ENCODE peak calls at places on chromosomes 2 and 18, in four cellular contexts. One of them, this sample, is unnamed. For H3K4me1, the result is how much of the 10 kb centered on the place peaks cover.

GRCh38 chr2:45711224-45711623 is 59.7 kb downstream of the PRKCE start:
- DNase-seq in A549: no peak
- DNase-seq in thyroid gland: no peak
- DNase-seq in Peyer's patch: no peak
- DNase-seq in this sample: no peak

GRCh38 chr2:224111576-224111975 is 72.5 kb upstream of the SERPINE2 start:
- DNase-seq in Peyer's patch: no peak
- DNase-seq in thyroid gland: no peak
- DNase-seq in A549: peak
- DNase-seq in this sample: no peak

GRCh38 chr2:120673571-120674061 is 62.1 kb upstream of the GLI2 start:
- DNase-seq in thyroid gland: no peak
- DNase-seq in A549: no peak
- DNase-seq in Peyer's patch: no peak
- DNase-seq in this sample: no peak

GRCh38 chr2:40227200-40227599 is 224.7 kb downstream of the SLC8A1 start:
- DNase-seq in thyroid gland: no peak
- DNase-seq in Peyer's patch: no peak
- DNase-seq in A549: no peak
- DNase-seq in this sample: no peak

GRCh38 chr2:80496770-80497169 is 192.2 kb upstream of the LRRTM1 start:
- DNase-seq in thyroid gland: no peak
- DNase-seq in A549: no peak
- DNase-seq in Peyer's patch: no peak
- DNase-seq in this sample: no peak

GRCh38 chr18:8776013-8776515 is 70.7 kb downstream of the MTCL1 start:
- DNase-seq in Peyer's patch: no peak
- DNase-seq in thyroid gland: no peak
- DNase-seq in A549: no peak
- DNase-seq in this sample: no peak

GRCh38 chr18:77099501-77100370 is 32.8 kb downstream of the MBP start:
- DNase-seq in thyroid gland: no peak
- DNase-seq in Peyer's patch: peak
- DNase-seq in A549: no peak
- DNase-seq in this sample: no peak

GRCh38 chr2:191167766-191168165 is 17.0 kb upstream of the STAT4 start:
- DNase-seq in thyroid gland: no peak
- DNase-seq in Peyer's patch: no peak
- DNase-seq in A549: peak
- DNase-seq in this sample: no peak

GRCh38 chr18:47758000-47758399 is 172.5 kb downstream of the SMAD2 start:
- DNase-seq in thyroid gland: no peak
- DNase-seq in Peyer's patch: no peak
- DNase-seq in A549: no peak
- DNase-seq in this sample: no peak

GRCh38 chr2:238801791-238802190 is 46.1 kb upstream of the TWIST2 start:
- DNase-seq in Peyer's patch: no peak
- DNase-seq in thyroid gland: no peak
- DNase-seq in A549: no peak
- DNase-seq in this sample: no peak

GRCh38 chr2:221104391-221104811 is 467.7 kb downstream of the EPHA4 start:
- DNase-seq in A549: no peak
- DNase-seq in Peyer's patch: no peak
- DNase-seq in thyroid gland: peak
- DNase-seq in this sample: no peak

GRCh38 chr2:97740590-97741182 is 27.3 kb downstream of the ZAP70 start:
- DNase-seq in thyroid gland: peak
- DNase-seq in A549: peak
- DNase-seq in Peyer's patch: peak
- DNase-seq in this sample: no peak

GRCh38 chr2:21251216-21251971 is 127.6 kb downstream of the TDRD15 start:
- DNase-seq in thyroid gland: no peak
- DNase-seq in Peyer's patch: no peak
- DNase-seq in A549: no peak
- DNase-seq in this sample: peak

GRCh38 chr2:98849113-98849512 is 86.9 kb downstream of the CRACDL start:
- DNase-seq in Peyer's patch: no peak
- DNase-seq in thyroid gland: no peak
- DNase-seq in A549: no peak
- DNase-seq in this sample: no peak

GRCh38 chr2:148022351-148022750 is 1.5 kb downstream of the MBD5 start:
- DNase-seq in Peyer's patch: no peak
- DNase-seq in thyroid gland: no peak
- DNase-seq in A549: no peak
- DNase-seq in this sample: no peak

GRCh38 chr2:234111523-234111922 is 61.0 kb downstream of the SPP2 start:
- DNase-seq in Peyer's patch: no peak
- DNase-seq in thyroid gland: no peak
- DNase-seq in A549: peak
- DNase-seq in this sample: peak

GRCh38 chr2:100673115-100673514 is 110.3 kb downstream of the PDCL3 start:
- DNase-seq in Peyer's patch: no peak
- DNase-seq in thyroid gland: no peak
- DNase-seq in A549: no peak
- DNase-seq in this sample: peak

GRCh38 chr2:232133078-232133477 is 171.6 kb downstream of the DIS3L2 start:
- DNase-seq in Peyer's patch: no peak
- DNase-seq in thyroid gland: no peak
- DNase-seq in A549: peak
- DNase-seq in this sample: no peak

GRCh38 chr2:105344704-105345345 is 7.5 kb downstream of the C2orf49 start:
- DNase-seq in A549: peak
- DNase-seq in thyroid gland: no peak
- DNase-seq in Peyer's patch: no peak
- DNase-seq in this sample: no peak

GRCh38 chr2:18445412-18446320 is 114.8 kb downstream of the RDH14 start:
- DNase-seq in Peyer's patch: no peak
- DNase-seq in thyroid gland: peak
- DNase-seq in A549: no peak
- DNase-seq in this sample: no peak

GRCh38 chr2:23327897-23328296 is 57.1 kb upstream of the KLHL29 start:
- DNase-seq in A549: no peak
- DNase-seq in Peyer's patch: no peak
- DNase-seq in thyroid gland: no peak
- DNase-seq in this sample: no peak

GRCh38 chr2:195343540-195343939 is 313.5 kb upstream of the SLC39A10 start:
- DNase-seq in thyroid gland: no peak
- DNase-seq in Peyer's patch: no peak
- DNase-seq in A549: no peak
- DNase-seq in this sample: no peak

GRCh38 chr2:236659758-236660150 is 90.1 kb downstream of the ACKR3 start:
- DNase-seq in A549: peak
- DNase-seq in Peyer's patch: no peak
- DNase-seq in thyroid gland: no peak
- DNase-seq in this sample: peak

GRCh38 chr2:69575926-69576325 is 67.6 kb downstream of the AAK1 start:
- DNase-seq in A549: no peak
- DNase-seq in thyroid gland: no peak
- DNase-seq in Peyer's patch: no peak
- DNase-seq in this sample: peak
- H3K4me1 ChIP-seq in A549: under half
- H3K4me1 ChIP-seq in thyroid gland: half or more
- H3K4me1 ChIP-seq in Peyer's patch: under half
- H3K4me1 ChIP-seq in this sample: under half

DNA sequence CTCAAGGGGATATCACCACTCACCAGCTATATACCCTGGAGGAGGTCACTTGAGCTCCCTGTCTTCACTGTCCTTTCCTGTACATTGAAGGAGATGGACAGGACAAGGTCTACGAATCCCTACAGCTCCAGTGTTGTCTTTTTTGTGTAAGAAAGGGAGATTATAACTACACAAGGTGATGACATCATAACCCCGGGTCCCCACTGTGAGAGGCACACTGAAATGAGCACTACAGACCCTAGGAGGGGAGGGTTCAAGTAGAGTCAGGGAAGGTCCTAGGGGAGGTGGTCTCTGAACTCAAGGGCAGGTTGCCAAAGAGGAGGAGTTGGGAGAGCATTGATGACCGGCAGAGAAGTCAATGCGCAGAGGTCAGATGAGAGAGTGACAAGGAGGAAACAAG is 108.3 kb upstream of the SLC14A2 start:
- DNase-seq in A549: no peak
- DNase-seq in thyroid gland: no peak
- DNase-seq in Peyer's patch: no peak
- DNase-seq in this sample: no peak
- H3K4me1 ChIP-seq in A549: under half
- H3K4me1 ChIP-seq in thyroid gland: under half
- H3K4me1 ChIP-seq in Peyer's patch: under half
- H3K4me1 ChIP-seq in this sample: under half

DNA sequence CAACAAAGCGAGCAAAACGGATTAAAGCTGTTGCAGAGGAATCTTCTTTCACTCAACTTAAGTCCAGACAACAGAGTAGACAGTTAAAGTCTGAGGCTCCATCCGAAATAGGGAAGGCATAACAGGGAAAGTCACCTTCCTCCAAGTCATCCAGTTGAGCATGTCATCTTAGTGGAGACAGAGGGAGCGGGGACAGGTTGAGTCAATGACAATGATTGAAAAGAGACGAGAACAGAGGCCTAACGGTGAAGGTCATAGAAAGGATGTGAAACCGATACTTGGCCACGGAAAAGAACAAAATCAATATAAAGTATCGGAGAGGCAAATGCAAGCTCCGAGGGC is 446 bp downstream of the C18orf32 start:
- DNase-seq in thyroid gland: no peak
- DNase-seq in Peyer's patch: no peak
- DNase-seq in A549: no peak
- DNase-seq in this sample: no peak
- H3K4me1 ChIP-seq in thyroid gland: under half
- H3K4me1 ChIP-seq in Peyer's patch: under half
- H3K4me1 ChIP-seq in A549: under half
- H3K4me1 ChIP-seq in this sample: half or more

DNA sequence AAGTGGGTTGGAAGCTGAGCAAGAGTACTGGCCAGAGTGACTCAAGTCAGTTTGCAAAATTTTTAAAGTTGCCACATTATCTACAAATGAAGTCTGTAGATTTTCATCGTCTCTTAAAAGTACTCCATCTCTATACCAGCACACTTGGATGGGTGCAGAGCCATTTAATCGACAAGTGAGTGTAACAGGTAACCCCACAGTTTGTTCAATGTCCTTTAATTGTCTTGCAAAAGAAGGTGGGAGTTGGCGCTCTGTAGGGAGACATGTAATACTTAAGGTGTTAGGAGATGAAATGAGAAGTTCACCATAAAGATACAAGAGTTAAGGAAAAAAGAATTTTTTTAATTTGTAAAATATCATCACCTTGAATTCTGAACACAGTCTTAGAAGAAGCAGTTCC is 84.9 kb downstream of the TTN start:
- DNase-seq in Peyer's patch: no peak
- DNase-seq in thyroid gland: no peak
- DNase-seq in A549: no peak
- DNase-seq in this sample: no peak
- H3K4me1 ChIP-seq in Peyer's patch: under half
- H3K4me1 ChIP-seq in thyroid gland: under half
- H3K4me1 ChIP-seq in A549: under half
- H3K4me1 ChIP-seq in this sample: under half

This sample was measured in esophagus muscularis mucosa.